ENCODE peak calls at places on chromosomes 2 and 18, in eight cellular contexts. I is pancreas, T is Panc1, L is BE2C, C is tibial artery, W is OCI-LY7, M is HAP-1, X is Karpas-422. F is an unnamed sample.

GRCh38 chr2:4020649-4021048 is 317.3 kb downstream of the DCDC2C start:
- DNase-seq in M (no peak), C (no peak), X (no peak), I (no peak), W (no peak), T (no peak), L (no peak), F (no peak)

GRCh38 chr2:35428548-35428947 is 927.0 kb upstream of the CRIM1 start:
- DNase-seq in X (peak; percentile 74), T (peak; percentile 30), W (peak; percentile 32), L (peak; percentile 69), I (no peak), M (peak; percentile 76), C (no peak), F (peak; percentile 8)

GRCh38 chr2:182917924-182918323 is 51.5 kb upstream of the FRZB start:
- DNase-seq in T (no peak), C (no peak), I (no peak), L (no peak), W (no peak), X (no peak), M (no peak), F (no peak)

GRCh38 chr2:156319811-156320490 is 12.6 kb downstream of the NR4A2 start:
- DNase-seq in L (no peak), M (no peak), W (no peak), I (peak; percentile 81), X (no peak), T (no peak), C (peak; percentile 67), F (peak; percentile 50)

GRCh38 chr2:42566006-42566405 is 2.4 kb upstream of the MTA3 start:
- DNase-seq in X (peak; percentile 69), C (no peak), W (peak; percentile 56), T (no peak), I (no peak), L (no peak), M (no peak), F (no peak)

GRCh38 chr2:20384949-20385348 is 34.3 kb upstream of the PUM2 start:
- DNase-seq in W (no peak), C (no peak), X (no peak), M (no peak), I (no peak), L (no peak), T (no peak), F (no peak)

GRCh38 chr2:182949572-182950189 is 83.2 kb upstream of the FRZB start:
- DNase-seq in M (no peak), I (no peak), T (peak; percentile 67), W (no peak), L (no peak), C (no peak), X (no peak), F (no peak)

GRCh38 chr2:167140767-167141166 is 252.5 kb downstream of the XIRP2 start:
- DNase-seq in T (peak; percentile 69), I (no peak), L (no peak), M (no peak), C (no peak), W (no peak), X (no peak), F (peak; percentile 95)

GRCh38 chr2:6772366-6772710 is 93.4 kb downstream of the CMPK2 start:
- DNase-seq in T (no peak), M (no peak), X (peak; percentile 96), C (no peak), I (no peak), L (peak; percentile 76), W (peak; percentile 46), F (no peak)

GRCh38 chr2:209334188-209335017 is 89.4 kb upstream of the MAP2 start:
- DNase-seq in W (peak; percentile 45), L (peak; percentile 67), C (peak; percentile 25), M (peak; percentile 71), T (peak; percentile 43), I (peak; percentile 59), X (peak; percentile 84), F (peak; percentile 73)

GRCh38 chr2:25337276-25337675 is 4.4 kb downstream of the DNMT3A start:
- DNase-seq in L (no peak), C (no peak), M (no peak), I (no peak), T (no peak), X (no peak), W (peak; percentile 24), F (no peak)

GRCh38 chr18:54764786-54765185 is 63.5 kb upstream of the RAB27B start:
- DNase-seq in X (no peak), C (no peak), W (no peak), M (no peak), T (no peak), I (no peak), L (no peak), F (no peak)

GRCh38 chr2:62200291-62200841 is 4.5 kb downstream of the B3GNT2 start:
- DNase-seq in C (no peak), T (no peak), L (no peak), X (no peak), M (no peak), W (no peak), I (no peak), F (no peak)

GRCh38 chr2:100046961-100047950 is 95.1 kb downstream of the AFF3 start:
- DNase-seq in C (no peak), M (no peak), W (no peak), I (no peak), L (no peak), X (no peak), T (no peak), F (no peak)

GRCh38 chr2:241123816-241124536 is 21.9 kb upstream of the MTERF4 start:
- DNase-seq in I (peak; percentile 65), T (no peak), X (no peak), C (no peak), M (no peak), L (no peak), W (no peak), F (no peak)

GRCh38 chr2:150619607-150620330 is 132.3 kb upstream of the RND3 start:
- DNase-seq in T (no peak), I (no peak), L (no peak), W (no peak), X (no peak), M (no peak), C (no peak), F (no peak)

GRCh38 chr2:10654069-10654468 is 35.7 kb downstream of the NOL10 start:
- DNase-seq in M (no peak), C (no peak), W (no peak), T (peak; percentile 51), X (no peak), I (no peak), L (no peak), F (peak; percentile 29)

DNA sequence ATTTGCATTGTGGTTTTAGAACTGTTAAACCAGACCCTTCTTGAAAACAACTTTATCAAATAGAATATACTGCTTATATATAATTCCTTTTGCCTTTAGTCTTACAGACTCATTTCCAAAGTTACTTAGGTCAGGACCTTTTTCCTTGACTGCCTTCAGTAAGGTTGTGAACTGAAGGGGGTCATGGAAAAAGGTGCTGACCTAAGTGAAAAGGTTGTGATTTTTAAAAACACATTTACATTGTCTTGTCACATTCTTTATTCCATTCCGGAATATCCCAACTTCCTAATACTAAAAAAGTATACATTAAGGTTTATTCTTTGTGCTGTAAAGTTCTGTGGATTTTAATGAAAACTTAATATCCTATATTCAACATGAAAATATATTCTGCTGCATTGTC is 581.4 kb downstream of the SOCS6 start:
- DNase-seq in C (no peak), T (no peak), X (no peak), L (no peak), M (no peak), W (no peak), I (no peak), F (no peak)
- H3K9me3 ChIP-seq in C (no peaks in the 10 kb centered on the region), T (no peaks in the 10 kb centered on the region), X (peaks cover 5% of the 10 kb centered on the region), L (no peaks in the 10 kb centered on the region), M (no peaks in the 10 kb centered on the region), W (no peaks in the 10 kb centered on the region), I (no peaks in the 10 kb centered on the region), F (no peaks in the 10 kb centered on the region)

GRCh38 chr2:132477436-132477835 is 60.8 kb downstream of the GPR39 start:
- DNase-seq in M (no peak), L (no peak), C (no peak), W (no peak), X (no peak), I (no peak), T (no peak), F (no peak)

GRCh38 chr2:132475615-132476014 is 59.0 kb downstream of the GPR39 start:
- DNase-seq in C (no peak), T (no peak), X (no peak), W (no peak), I (no peak), L (no peak), M (no peak), F (no peak)

GRCh38 chr2:132469095-132469494 is 52.5 kb downstream of the GPR39 start:
- DNase-seq in T (no peak), X (no peak), I (no peak), W (no peak), C (no peak), M (no peak), L (no peak), F (no peak)

GRCh38 chr2:132477962-132478361 is 61.4 kb downstream of the GPR39 start:
- DNase-seq in C (no peak), X (no peak), I (no peak), M (no peak), L (no peak), T (no peak), W (no peak), F (no peak)

GRCh38 chr2:132473174-132473883 is 56.7 kb downstream of the GPR39 start:
- DNase-seq in L (no peak), W (no peak), M (no peak), X (peak; percentile 25), I (no peak), C (no peak), T (no peak), F (no peak)
- H3K9me3 ChIP-seq in L (no peaks in the 10 kb centered on the region), W (no peaks in the 10 kb centered on the region), M (no peaks in the 10 kb centered on the region), X (no peaks in the 10 kb centered on the region), I (no peaks in the 10 kb centered on the region), C (peaks cover 4% of the 10 kb centered on the region), T (peaks cover 3% of the 10 kb centered on the region), F (no peaks in the 10 kb centered on the region)

DNA sequence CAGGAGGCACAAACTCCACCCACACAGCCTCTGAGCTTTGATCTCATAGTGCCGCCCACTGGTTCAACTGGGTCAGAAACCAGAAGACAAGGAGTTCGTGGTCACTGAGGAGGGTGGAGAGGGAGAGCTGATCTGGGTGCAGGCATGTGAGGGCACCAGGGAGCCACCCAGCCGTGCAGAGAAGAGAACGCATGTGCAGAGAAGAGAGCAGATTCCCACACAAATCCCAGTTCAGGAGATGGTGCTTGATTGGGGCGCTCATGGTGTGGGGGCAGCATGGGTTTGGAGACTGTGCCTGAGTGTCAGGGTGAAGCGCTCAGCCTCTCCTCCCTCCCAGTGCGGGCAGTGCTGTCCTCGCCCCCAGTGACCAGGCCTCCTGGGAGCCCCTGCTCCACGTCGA is 375.2 kb upstream of the MYT1L start:
- DNase-seq in L (no peak), T (no peak), C (no peak), W (peak; percentile 13), X (peak; percentile 49), M (no peak), I (no peak), F (no peak)
- H3K9me3 ChIP-seq in L (no peaks in the 10 kb centered on the region), T (no peaks in the 10 kb centered on the region), C (no peaks in the 10 kb centered on the region), W (no peaks in the 10 kb centered on the region), X (no peaks in the 10 kb centered on the region), M (no peaks in the 10 kb centered on the region), I (no peaks in the 10 kb centered on the region), F (no peaks in the 10 kb centered on the region)

GRCh38 chr2:159013103-159013502 is 44.7 kb downstream of the TANC1 start:
- DNase-seq in W (no peak), T (no peak), M (no peak), X (no peak), L (no peak), C (no peak), I (no peak), F (no peak)
- H3K9me3 ChIP-seq in W (no peaks in the 10 kb centered on the region), T (peaks cover 4% of the 10 kb centered on the region), M (peaks cover 15% of the 10 kb centered on the region), X (no peaks in the 10 kb centered on the region), L (no peaks in the 10 kb centered on the region), C (peaks cover 13% of the 10 kb centered on the region), I (no peaks in the 10 kb centered on the region), F (no peaks in the 10 kb centered on the region)

F was measured in cardiac muscle cell.